ENCODE peak calls at places on chromosomes 11 and 22, in five cellular contexts. One of them, this sample, is unnamed.

GRCh38 chr11:37616291-37616690 is 1018.3 kb upstream of the RAG2 start:
- DNase-seq in brain pericyte: no peak
- DNase-seq in M059J: no peak
- DNase-seq in activated T-helper 1 cell treated with Interleukin-2 at 50 U/mL for 16 hours: no peak
- DNase-seq in activated T-cell treated with anti-CD3 and anti-CD28 coated beads for 24 hours: no peak
- DNase-seq in this sample: no peak

GRCh38 chr11:119800171-119800570 is 71.2 kb upstream of the NECTIN1 start:
- DNase-seq in M059J: no peak
- DNase-seq in brain pericyte: no peak
- DNase-seq in activated T-helper 1 cell treated with Interleukin-2 at 50 U/mL for 16 hours: no peak
- DNase-seq in activated T-cell treated with anti-CD3 and anti-CD28 coated beads for 24 hours: no peak
- DNase-seq in this sample: no peak

GRCh38 chr11:128890543-128891409 is at the start of gene KCNJ5:
- DNase-seq in activated T-cell treated with anti-CD3 and anti-CD28 coated beads for 24 hours: no peak
- DNase-seq in M059J: peak
- DNase-seq in activated T-helper 1 cell treated with Interleukin-2 at 50 U/mL for 16 hours: no peak
- DNase-seq in brain pericyte: no peak
- DNase-seq in this sample: no peak

GRCh38 chr11:8671651-8672062 is 10.8 kb downstream of the TRIM66 start:
- DNase-seq in activated T-cell treated with anti-CD3 and anti-CD28 coated beads for 24 hours: no peak
- DNase-seq in M059J: peak
- DNase-seq in brain pericyte: no peak
- DNase-seq in activated T-helper 1 cell treated with Interleukin-2 at 50 U/mL for 16 hours: no peak
- DNase-seq in this sample: no peak

GRCh38 chr11:103649401-103649895 is 387.0 kb upstream of the DDI1 start:
- DNase-seq in activated T-cell treated with anti-CD3 and anti-CD28 coated beads for 24 hours: no peak
- DNase-seq in activated T-helper 1 cell treated with Interleukin-2 at 50 U/mL for 16 hours: no peak
- DNase-seq in brain pericyte: no peak
- DNase-seq in M059J: peak
- DNase-seq in this sample: no peak

GRCh38 chr22:30944986-30945385 is 23.6 kb downstream of the MORC2 start:
- DNase-seq in brain pericyte: no peak
- DNase-seq in M059J: no peak
- DNase-seq in activated T-helper 1 cell treated with Interleukin-2 at 50 U/mL for 16 hours: no peak
- DNase-seq in activated T-cell treated with anti-CD3 and anti-CD28 coated beads for 24 hours: no peak
- DNase-seq in this sample: no peak

GRCh38 chr11:1387961-1388762 is 1.6 kb upstream of the BRSK2 start:
- DNase-seq in activated T-cell treated with anti-CD3 and anti-CD28 coated beads for 24 hours: no peak
- DNase-seq in activated T-helper 1 cell treated with Interleukin-2 at 50 U/mL for 16 hours: no peak
- DNase-seq in brain pericyte: no peak
- DNase-seq in M059J: no peak
- DNase-seq in this sample: no peak

GRCh38 chr22:44597616-44598015 is 99.6 kb upstream of the RTL6 start:
- DNase-seq in M059J: no peak
- DNase-seq in activated T-helper 1 cell treated with Interleukin-2 at 50 U/mL for 16 hours: no peak
- DNase-seq in activated T-cell treated with anti-CD3 and anti-CD28 coated beads for 24 hours: no peak
- DNase-seq in brain pericyte: no peak
- DNase-seq in this sample: no peak

GRCh38 chr11:60625262-60625661 is 74.2 kb upstream of the MS4A8 start:
- DNase-seq in activated T-cell treated with anti-CD3 and anti-CD28 coated beads for 24 hours: no peak
- DNase-seq in activated T-helper 1 cell treated with Interleukin-2 at 50 U/mL for 16 hours: no peak
- DNase-seq in M059J: peak
- DNase-seq in brain pericyte: peak
- DNase-seq in this sample: no peak

GRCh38 chr11:128040603-128041002 is 546.8 kb downstream of the ETS1 start:
- DNase-seq in activated T-helper 1 cell treated with Interleukin-2 at 50 U/mL for 16 hours: no peak
- DNase-seq in activated T-cell treated with anti-CD3 and anti-CD28 coated beads for 24 hours: no peak
- DNase-seq in M059J: no peak
- DNase-seq in brain pericyte: no peak
- DNase-seq in this sample: no peak

GRCh38 chr22:17973217-17973616 is 51.1 kb downstream of the MICAL3 start:
- DNase-seq in brain pericyte: no peak
- DNase-seq in M059J: no peak
- DNase-seq in activated T-helper 1 cell treated with Interleukin-2 at 50 U/mL for 16 hours: no peak
- DNase-seq in activated T-cell treated with anti-CD3 and anti-CD28 coated beads for 24 hours: no peak
- DNase-seq in this sample: no peak

GRCh38 chr22:27875951-27876350 is 43.1 kb downstream of the PITPNB start:
- DNase-seq in M059J: no peak
- DNase-seq in activated T-helper 1 cell treated with Interleukin-2 at 50 U/mL for 16 hours: no peak
- DNase-seq in activated T-cell treated with anti-CD3 and anti-CD28 coated beads for 24 hours: no peak
- DNase-seq in brain pericyte: no peak
- DNase-seq in this sample: no peak

GRCh38 chr11:44268807-44269080 is 41.2 kb downstream of the ALX4 start:
- DNase-seq in activated T-cell treated with anti-CD3 and anti-CD28 coated beads for 24 hours: no peak
- DNase-seq in brain pericyte: no peak
- DNase-seq in M059J: no peak
- DNase-seq in activated T-helper 1 cell treated with Interleukin-2 at 50 U/mL for 16 hours: no peak
- DNase-seq in this sample: no peak

GRCh38 chr11:6431861-6432260 is 8.9 kb downstream of the HPX start:
- DNase-seq in brain pericyte: no peak
- DNase-seq in activated T-helper 1 cell treated with Interleukin-2 at 50 U/mL for 16 hours: no peak
- DNase-seq in activated T-cell treated with anti-CD3 and anti-CD28 coated beads for 24 hours: no peak
- DNase-seq in M059J: peak
- DNase-seq in this sample: no peak

GRCh38 chr11:104534268-104534667 is 364.0 kb downstream of the CASP12 start:
- DNase-seq in activated T-helper 1 cell treated with Interleukin-2 at 50 U/mL for 16 hours: no peak
- DNase-seq in M059J: peak
- DNase-seq in activated T-cell treated with anti-CD3 and anti-CD28 coated beads for 24 hours: no peak
- DNase-seq in brain pericyte: peak
- DNase-seq in this sample: no peak

GRCh38 chr11:132639986-132640385 is 892.3 kb downstream of the OPCML start:
- DNase-seq in brain pericyte: no peak
- DNase-seq in M059J: no peak
- DNase-seq in activated T-helper 1 cell treated with Interleukin-2 at 50 U/mL for 16 hours: no peak
- DNase-seq in activated T-cell treated with anti-CD3 and anti-CD28 coated beads for 24 hours: no peak
- DNase-seq in this sample: no peak

GRCh38 chr11:72413914-72414628 is 20.3 kb downstream of the CLPB start:
- DNase-seq in M059J: peak
- DNase-seq in brain pericyte: no peak
- DNase-seq in activated T-cell treated with anti-CD3 and anti-CD28 coated beads for 24 hours: peak
- DNase-seq in activated T-helper 1 cell treated with Interleukin-2 at 50 U/mL for 16 hours: peak
- DNase-seq in this sample: peak

GRCh38 chr11:84686726-84687125 is 940.4 kb downstream of the DLG2 start:
- DNase-seq in brain pericyte: no peak
- DNase-seq in activated T-helper 1 cell treated with Interleukin-2 at 50 U/mL for 16 hours: no peak
- DNase-seq in M059J: no peak
- DNase-seq in activated T-cell treated with anti-CD3 and anti-CD28 coated beads for 24 hours: no peak
- DNase-seq in this sample: no peak

GRCh38 chr22:29855611-29856181 is 17.6 kb upstream of the ASCC2 start:
- DNase-seq in brain pericyte: no peak
- DNase-seq in M059J: no peak
- DNase-seq in activated T-cell treated with anti-CD3 and anti-CD28 coated beads for 24 hours: no peak
- DNase-seq in activated T-helper 1 cell treated with Interleukin-2 at 50 U/mL for 16 hours: no peak
- DNase-seq in this sample: no peak

GRCh38 chr11:112004389-112004788 is 20.8 kb upstream of the DLAT start:
- DNase-seq in M059J: no peak
- DNase-seq in activated T-helper 1 cell treated with Interleukin-2 at 50 U/mL for 16 hours: no peak
- DNase-seq in activated T-cell treated with anti-CD3 and anti-CD28 coated beads for 24 hours: no peak
- DNase-seq in brain pericyte: no peak
- DNase-seq in this sample: no peak

GRCh38 chr11:117870176-117870952 is 6.1 kb downstream of the FXYD6 start:
- DNase-seq in brain pericyte: no peak
- DNase-seq in activated T-helper 1 cell treated with Interleukin-2 at 50 U/mL for 16 hours: no peak
- DNase-seq in activated T-cell treated with anti-CD3 and anti-CD28 coated beads for 24 hours: no peak
- DNase-seq in M059J: no peak
- DNase-seq in this sample: no peak

GRCh38 chr11:11243790-11244469 is 109.1 kb downstream of the CSNK2A3 start:
- DNase-seq in brain pericyte: no peak
- DNase-seq in M059J: peak
- DNase-seq in activated T-helper 1 cell treated with Interleukin-2 at 50 U/mL for 16 hours: peak
- DNase-seq in activated T-cell treated with anti-CD3 and anti-CD28 coated beads for 24 hours: peak
- DNase-seq in this sample: peak

GRCh38 chr11:7511405-7511804 is 2.4 kb upstream of the PPFIBP2 start:
- DNase-seq in activated T-cell treated with anti-CD3 and anti-CD28 coated beads for 24 hours: no peak
- DNase-seq in M059J: no peak
- DNase-seq in brain pericyte: no peak
- DNase-seq in activated T-helper 1 cell treated with Interleukin-2 at 50 U/mL for 16 hours: no peak
- DNase-seq in this sample: no peak

GRCh38 chr22:35480143-35480542 is 60.5 kb upstream of the RASD2 start:
- DNase-seq in activated T-helper 1 cell treated with Interleukin-2 at 50 U/mL for 16 hours: no peak
- DNase-seq in activated T-cell treated with anti-CD3 and anti-CD28 coated beads for 24 hours: no peak
- DNase-seq in M059J: peak
- DNase-seq in brain pericyte: no peak
- DNase-seq in this sample: peak

GRCh38 chr11:98679673-98680072 is 341.1 kb upstream of the CNTN5 start:
- DNase-seq in M059J: no peak
- DNase-seq in activated T-helper 1 cell treated with Interleukin-2 at 50 U/mL for 16 hours: no peak
- DNase-seq in activated T-cell treated with anti-CD3 and anti-CD28 coated beads for 24 hours: no peak
- DNase-seq in brain pericyte: no peak
- DNase-seq in this sample: no peak

GRCh38 chr22:38505595-38506117 is 455 bp downstream of the DDX17 start:
- DNase-seq in activated T-helper 1 cell treated with Interleukin-2 at 50 U/mL for 16 hours: peak
- DNase-seq in brain pericyte: no peak
- DNase-seq in activated T-cell treated with anti-CD3 and anti-CD28 coated beads for 24 hours: peak
- DNase-seq in M059J: peak
- DNase-seq in this sample: no peak

GRCh38 chr11:105740164-105740903 is 130.5 kb downstream of the GRIA4 start:
- DNase-seq in activated T-cell treated with anti-CD3 and anti-CD28 coated beads for 24 hours: no peak
- DNase-seq in activated T-helper 1 cell treated with Interleukin-2 at 50 U/mL for 16 hours: no peak
- DNase-seq in brain pericyte: no peak
- DNase-seq in M059J: no peak
- DNase-seq in this sample: no peak

This sample was measured in stimulated activated naive B cell treated with anti-CD40 and anti-IgM and Interleukin-4, amounts not matched to agents 10 μg/mL and 1 μg/mL and 100 μg/mL, for 72 hours.